ENCODE peak calls at places on chromosomes 13 and 19, in ten cellular contexts. One of them, this sample, is unnamed.

GRCh38 chr13:29745704-29746103 is 104.7 kb downstream of the UBL3 start:
- DNase-seq in brain microvascular endothelial cell: no peak
- DNase-seq in fibroblast of mammary gland: no peak
- DNase-seq in heart right ventricle: no peak
- DNase-seq in AG10803: no peak
- DNase-seq in thyroid gland: no peak
- DNase-seq in cardiac muscle cell: no peak
- DNase-seq in fibroblast of lung: no peak
- DNase-seq in CD8-positive, alpha-beta T cell: no peak
- DNase-seq in AG04450: no peak
- DNase-seq in this sample: no peak

GRCh38 chr13:60152114-60152513 is 11.6 kb downstream of the DIAPH3 start:
- DNase-seq in CD8-positive, alpha-beta T cell: no peak
- DNase-seq in brain microvascular endothelial cell: no peak
- DNase-seq in fibroblast of lung: peak
- DNase-seq in AG10803: peak
- DNase-seq in fibroblast of mammary gland: peak
- DNase-seq in heart right ventricle: no peak
- DNase-seq in AG04450: no peak
- DNase-seq in cardiac muscle cell: no peak
- DNase-seq in thyroid gland: no peak
- DNase-seq in this sample: no peak

GRCh38 chr13:85194482-85194881 is 604.7 kb downstream of the SLITRK6 start:
- DNase-seq in thyroid gland: no peak
- DNase-seq in AG04450: no peak
- DNase-seq in AG10803: no peak
- DNase-seq in heart right ventricle: no peak
- DNase-seq in fibroblast of mammary gland: no peak
- DNase-seq in cardiac muscle cell: no peak
- DNase-seq in brain microvascular endothelial cell: no peak
- DNase-seq in fibroblast of lung: no peak
- DNase-seq in CD8-positive, alpha-beta T cell: no peak
- DNase-seq in this sample: no peak

GRCh38 chr13:98142427-98143156 is at the start of gene FARP1:
- DNase-seq in CD8-positive, alpha-beta T cell: no peak
- DNase-seq in fibroblast of lung: peak
- DNase-seq in fibroblast of mammary gland: peak
- DNase-seq in brain microvascular endothelial cell: no peak
- DNase-seq in cardiac muscle cell: peak
- DNase-seq in AG04450: no peak
- DNase-seq in thyroid gland: peak
- DNase-seq in heart right ventricle: peak
- DNase-seq in AG10803: peak
- DNase-seq in this sample: peak

GRCh38 chr13:101092985-101093384 is 323.3 kb downstream of the NALCN start:
- DNase-seq in AG10803: no peak
- DNase-seq in fibroblast of lung: no peak
- DNase-seq in thyroid gland: no peak
- DNase-seq in brain microvascular endothelial cell: no peak
- DNase-seq in AG04450: no peak
- DNase-seq in fibroblast of mammary gland: peak
- DNase-seq in heart right ventricle: no peak
- DNase-seq in cardiac muscle cell: no peak
- DNase-seq in CD8-positive, alpha-beta T cell: no peak
- DNase-seq in this sample: no peak

GRCh38 chr19:41323430-41324125 is 13.6 kb downstream of the CCDC97 start:
- DNase-seq in heart right ventricle: peak
- DNase-seq in AG04450: peak
- DNase-seq in CD8-positive, alpha-beta T cell: no peak
- DNase-seq in cardiac muscle cell: peak
- DNase-seq in fibroblast of mammary gland: peak
- DNase-seq in thyroid gland: peak
- DNase-seq in fibroblast of lung: peak
- DNase-seq in brain microvascular endothelial cell: peak
- DNase-seq in AG10803: peak
- DNase-seq in this sample: peak

GRCh38 chr19:37484406-37485115 is 15.4 kb downstream of the ZNF570 start:
- DNase-seq in AG04450: no peak
- DNase-seq in heart right ventricle: no peak
- DNase-seq in AG10803: no peak
- DNase-seq in brain microvascular endothelial cell: no peak
- DNase-seq in fibroblast of lung: no peak
- DNase-seq in thyroid gland: no peak
- DNase-seq in CD8-positive, alpha-beta T cell: no peak
- DNase-seq in fibroblast of mammary gland: no peak
- DNase-seq in cardiac muscle cell: no peak
- DNase-seq in this sample: no peak

GRCh38 chr13:80665792-80666333 is 324.9 kb upstream of the SPRY2 start:
- DNase-seq in AG04450: no peak
- DNase-seq in cardiac muscle cell: peak
- DNase-seq in heart right ventricle: no peak
- DNase-seq in AG10803: no peak
- DNase-seq in CD8-positive, alpha-beta T cell: no peak
- DNase-seq in fibroblast of lung: peak
- DNase-seq in fibroblast of mammary gland: no peak
- DNase-seq in brain microvascular endothelial cell: no peak
- DNase-seq in thyroid gland: no peak
- DNase-seq in this sample: peak

GRCh38 chr13:62512194-62513141 is 1096.8 kb upstream of the PCDH20 start:
- DNase-seq in heart right ventricle: no peak
- DNase-seq in AG10803: peak
- DNase-seq in CD8-positive, alpha-beta T cell: no peak
- DNase-seq in AG04450: peak
- DNase-seq in thyroid gland: peak
- DNase-seq in cardiac muscle cell: peak
- DNase-seq in fibroblast of mammary gland: peak
- DNase-seq in brain microvascular endothelial cell: peak
- DNase-seq in fibroblast of lung: peak
- DNase-seq in this sample: no peak

GRCh38 chr13:69199664-69200063 is 908.0 kb upstream of the ATXN8OS start:
- DNase-seq in cardiac muscle cell: no peak
- DNase-seq in AG04450: no peak
- DNase-seq in fibroblast of mammary gland: no peak
- DNase-seq in heart right ventricle: no peak
- DNase-seq in CD8-positive, alpha-beta T cell: no peak
- DNase-seq in AG10803: no peak
- DNase-seq in brain microvascular endothelial cell: no peak
- DNase-seq in thyroid gland: no peak
- DNase-seq in fibroblast of lung: no peak
- DNase-seq in this sample: no peak

GRCh38 chr13:29595380-29596063 is at the start of gene SLC7A1:
- DNase-seq in AG10803: peak
- DNase-seq in fibroblast of lung: peak
- DNase-seq in thyroid gland: peak
- DNase-seq in fibroblast of mammary gland: peak
- DNase-seq in brain microvascular endothelial cell: peak
- DNase-seq in heart right ventricle: peak
- DNase-seq in CD8-positive, alpha-beta T cell: peak
- DNase-seq in cardiac muscle cell: peak
- DNase-seq in AG04450: no peak
- DNase-seq in this sample: peak

GRCh38 chr13:25678398-25678797 is 306.6 kb downstream of the ATP8A2 start:
- DNase-seq in fibroblast of lung: no peak
- DNase-seq in heart right ventricle: no peak
- DNase-seq in thyroid gland: peak
- DNase-seq in brain microvascular endothelial cell: no peak
- DNase-seq in CD8-positive, alpha-beta T cell: no peak
- DNase-seq in AG04450: no peak
- DNase-seq in AG10803: no peak
- DNase-seq in fibroblast of mammary gland: no peak
- DNase-seq in cardiac muscle cell: no peak
- DNase-seq in this sample: no peak

GRCh38 chr13:70353096-70353495 is 244.8 kb upstream of the KLHL1 start:
- DNase-seq in fibroblast of lung: no peak
- DNase-seq in heart right ventricle: no peak
- DNase-seq in thyroid gland: no peak
- DNase-seq in brain microvascular endothelial cell: no peak
- DNase-seq in AG10803: no peak
- DNase-seq in cardiac muscle cell: no peak
- DNase-seq in fibroblast of mammary gland: no peak
- DNase-seq in CD8-positive, alpha-beta T cell: no peak
- DNase-seq in AG04450: no peak
- DNase-seq in this sample: no peak

GRCh38 chr13:87677334-87678234 is 6.4 kb downstream of the SLITRK5 start:
- DNase-seq in thyroid gland: peak
- DNase-seq in fibroblast of lung: no peak
- DNase-seq in fibroblast of mammary gland: no peak
- DNase-seq in brain microvascular endothelial cell: no peak
- DNase-seq in cardiac muscle cell: no peak
- DNase-seq in heart right ventricle: no peak
- DNase-seq in CD8-positive, alpha-beta T cell: no peak
- DNase-seq in AG10803: no peak
- DNase-seq in AG04450: no peak
- DNase-seq in this sample: no peak

GRCh38 chr19:3132971-3133792 is 2.7 kb upstream of the GNA15 start:
- DNase-seq in fibroblast of lung: peak
- DNase-seq in AG04450: no peak
- DNase-seq in AG10803: peak
- DNase-seq in brain microvascular endothelial cell: peak
- DNase-seq in fibroblast of mammary gland: no peak
- DNase-seq in cardiac muscle cell: peak
- DNase-seq in CD8-positive, alpha-beta T cell: peak
- DNase-seq in thyroid gland: no peak
- DNase-seq in heart right ventricle: peak
- DNase-seq in this sample: peak
- H3K4me3 ChIP-seq in fibroblast of lung: no peak
- H3K4me3 ChIP-seq in AG04450: no peak
- H3K4me3 ChIP-seq in AG10803: peak
- H3K4me3 ChIP-seq in brain microvascular endothelial cell: no peak
- H3K4me3 ChIP-seq in fibroblast of mammary gland: no peak
- H3K4me3 ChIP-seq in cardiac muscle cell: no peak
- H3K4me3 ChIP-seq in CD8-positive, alpha-beta T cell: no peak
- H3K4me3 ChIP-seq in thyroid gland: no peak
- H3K4me3 ChIP-seq in heart right ventricle: no peak
- H3K4me3 ChIP-seq in this sample: no peak

DNA sequence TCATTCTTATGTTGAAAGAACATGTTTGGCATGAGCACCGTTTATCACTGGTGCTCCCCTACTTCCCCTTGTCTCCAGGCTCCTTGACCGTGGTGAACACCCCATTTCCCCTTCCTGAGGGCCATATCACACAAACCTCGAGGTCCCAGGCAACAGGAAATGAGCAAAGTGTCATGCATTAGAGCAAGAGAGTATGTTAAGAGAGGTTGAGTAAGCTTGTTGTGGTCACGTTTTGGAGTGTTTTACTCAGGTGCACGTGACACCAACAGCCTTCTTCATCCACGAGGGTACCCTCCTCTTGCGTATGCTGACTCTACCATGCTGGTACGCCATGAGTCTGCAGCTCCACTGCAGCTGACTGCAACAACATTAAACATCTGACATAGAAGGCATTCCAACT is 482.2 kb upstream of the NBEA start:
- DNase-seq in brain microvascular endothelial cell: no peak
- DNase-seq in thyroid gland: no peak
- DNase-seq in fibroblast of mammary gland: no peak
- DNase-seq in AG04450: no peak
- DNase-seq in heart right ventricle: no peak
- DNase-seq in CD8-positive, alpha-beta T cell: no peak
- DNase-seq in cardiac muscle cell: peak
- DNase-seq in fibroblast of lung: no peak
- DNase-seq in AG10803: no peak
- DNase-seq in this sample: no peak
- TF ChIP-seq CTCF in brain microvascular endothelial cell: no peak
- TF ChIP-seq CTCF in thyroid gland: no peak
- TF ChIP-seq CTCF in fibroblast of mammary gland: no peak
- TF ChIP-seq CTCF in AG04450: no peak
- TF ChIP-seq CTCF in heart right ventricle: no peak
- TF ChIP-seq CTCF in CD8-positive, alpha-beta T cell: no peak
- TF ChIP-seq CTCF in cardiac muscle cell: no peak
- TF ChIP-seq CTCF in fibroblast of lung: no peak
- TF ChIP-seq CTCF in AG10803: no peak
- TF ChIP-seq CTCF in this sample: no peak

DNA sequence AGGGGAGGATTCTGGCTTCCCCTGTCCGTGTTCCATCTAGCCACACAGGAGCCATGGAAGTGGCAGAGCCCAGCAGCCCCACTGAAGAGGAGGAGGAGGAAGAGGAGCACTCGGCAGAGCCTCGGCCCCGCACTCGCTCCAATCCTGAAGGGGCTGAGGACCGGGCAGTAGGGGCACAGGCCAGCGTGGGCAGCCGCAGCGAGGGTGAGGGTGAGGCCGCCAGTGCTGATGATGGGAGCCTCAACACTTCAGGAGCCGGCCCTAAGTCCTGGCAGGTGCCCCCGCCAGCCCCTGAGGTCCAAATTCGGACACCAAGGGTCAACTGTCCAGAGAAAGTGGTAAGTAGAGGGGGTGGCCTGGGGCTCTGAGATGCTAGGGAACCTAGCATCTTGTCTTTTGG is 1.5 kb downstream of the BABAM1 start:
- DNase-seq in AG04450: no peak
- DNase-seq in brain microvascular endothelial cell: no peak
- DNase-seq in CD8-positive, alpha-beta T cell: no peak
- DNase-seq in fibroblast of lung: no peak
- DNase-seq in AG10803: no peak
- DNase-seq in thyroid gland: no peak
- DNase-seq in fibroblast of mammary gland: no peak
- DNase-seq in cardiac muscle cell: no peak
- DNase-seq in heart right ventricle: no peak
- DNase-seq in this sample: no peak
- H3K4me3 ChIP-seq in AG04450: no peak
- H3K4me3 ChIP-seq in brain microvascular endothelial cell: no peak
- H3K4me3 ChIP-seq in CD8-positive, alpha-beta T cell: no peak
- H3K4me3 ChIP-seq in fibroblast of lung: no peak
- H3K4me3 ChIP-seq in AG10803: no peak
- H3K4me3 ChIP-seq in thyroid gland: no peak
- H3K4me3 ChIP-seq in fibroblast of mammary gland: no peak
- H3K4me3 ChIP-seq in cardiac muscle cell: no peak
- H3K4me3 ChIP-seq in heart right ventricle: no peak
- H3K4me3 ChIP-seq in this sample: no peak

DNA sequence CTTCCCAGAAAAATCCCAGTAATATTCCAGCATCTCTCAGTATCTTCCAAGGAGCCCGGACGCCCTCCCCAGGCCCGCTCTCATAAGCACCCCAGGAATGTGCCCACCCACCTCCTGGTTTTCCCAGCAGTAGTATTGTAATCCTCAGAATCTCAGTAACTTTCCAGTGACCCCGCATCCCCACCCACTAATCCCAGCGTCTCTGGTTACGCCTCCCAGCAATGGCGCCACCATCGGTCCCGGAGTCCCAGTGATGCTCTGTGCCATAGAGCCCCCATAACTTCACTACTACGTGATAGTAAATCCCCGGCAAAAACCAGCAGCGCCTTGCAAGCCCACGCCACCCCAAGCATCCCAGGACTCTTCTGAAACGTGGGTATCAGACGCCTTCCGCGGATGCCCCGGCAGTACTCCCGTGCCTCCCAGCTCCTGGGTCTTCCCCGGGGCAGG is 961 bp upstream of the PNPLA6 start:
- DNase-seq in AG04450: peak
- DNase-seq in fibroblast of mammary gland: peak
- DNase-seq in CD8-positive, alpha-beta T cell: no peak
- DNase-seq in brain microvascular endothelial cell: peak
- DNase-seq in fibroblast of lung: peak
- DNase-seq in heart right ventricle: no peak
- DNase-seq in cardiac muscle cell: peak
- DNase-seq in AG10803: peak
- DNase-seq in thyroid gland: peak
- DNase-seq in this sample: peak
- TF ChIP-seq CTCF in AG04450: peak
- TF ChIP-seq CTCF in fibroblast of mammary gland: peak
- TF ChIP-seq CTCF in CD8-positive, alpha-beta T cell: no peak
- TF ChIP-seq CTCF in brain microvascular endothelial cell: peak
- TF ChIP-seq CTCF in fibroblast of lung: peak
- TF ChIP-seq CTCF in heart right ventricle: no peak
- TF ChIP-seq CTCF in cardiac muscle cell: peak
- TF ChIP-seq CTCF in AG10803: peak
- TF ChIP-seq CTCF in thyroid gland: no peak
- TF ChIP-seq CTCF in this sample: no peak

GRCh38 chr19:7691497-7691896 is 10.4 kb downstream of the FCER2 start:
- DNase-seq in fibroblast of mammary gland: no peak
- DNase-seq in thyroid gland: no peak
- DNase-seq in AG04450: no peak
- DNase-seq in CD8-positive, alpha-beta T cell: no peak
- DNase-seq in AG10803: no peak
- DNase-seq in heart right ventricle: no peak
- DNase-seq in cardiac muscle cell: no peak
- DNase-seq in brain microvascular endothelial cell: no peak
- DNase-seq in fibroblast of lung: no peak
- DNase-seq in this sample: no peak
- H3K4me3 ChIP-seq in fibroblast of mammary gland: no peak
- H3K4me3 ChIP-seq in thyroid gland: no peak
- H3K4me3 ChIP-seq in AG04450: no peak
- H3K4me3 ChIP-seq in CD8-positive, alpha-beta T cell: no peak
- H3K4me3 ChIP-seq in AG10803: no peak
- H3K4me3 ChIP-seq in heart right ventricle: no peak
- H3K4me3 ChIP-seq in cardiac muscle cell: no peak
- H3K4me3 ChIP-seq in brain microvascular endothelial cell: no peak
- H3K4me3 ChIP-seq in fibroblast of lung: no peak
- H3K4me3 ChIP-seq in this sample: no peak

This sample was measured in fibroblast of the aortic adventitia.